ENCODE peak calls at places on chromosomes 12 and 14, in five cellular contexts. F, Q, M, G and D are unnamed samples.
A peak's percentile ranks its signal among the peaks of the same experiment; 100 is the strongest.

GRCh38 chr12:49706351-49707126 is 666 bp downstream of the FMNL3 start:
- DNase-seq in G (no peak), F (no peak), M (no peak), Q (peak; percentile 30), D (no peak)

GRCh38 chr14:100850841-100851585 is 25.1 kb downstream of the MEG3 start:
- DNase-seq in M (peak; percentile 48), F (no peak), Q (peak; percentile 27), G (peak; percentile 81), D (peak; percentile 37)

GRCh38 chr14:102731871-102732800 is 45.1 kb upstream of the TRAF3 start:
- DNase-seq in M (no peak), F (no peak), Q (no peak), G (no peak), D (no peak)

GRCh38 chr12:57072661-57073060 is 5.9 kb downstream of the NEMP1 start:
- DNase-seq in M (no peak), Q (no peak), F (no peak), G (no peak), D (no peak)

GRCh38 chr14:92458136-92458958 is 55.2 kb upstream of the RIN3 start:
- DNase-seq in Q (no peak), F (no peak), G (no peak), M (no peak), D (no peak)

GRCh38 chr14:76564471-76565119 is 188.7 kb downstream of the ESRRB start:
- DNase-seq in G (no peak), M (no peak), Q (peak; percentile 24), F (no peak), D (no peak)

GRCh38 chr12:46390304-46390703 is 17.7 kb upstream of the SLC38A2 start:
- DNase-seq in M (peak; percentile 46), Q (no peak), G (no peak), F (no peak), D (peak; percentile 58)

GRCh38 chr12:52521581-52522266 is 1.5 kb upstream of the KRT5 start:
- DNase-seq in G (no peak), M (no peak), Q (peak; percentile 93), F (no peak), D (peak; percentile 93)

GRCh38 chr12:105256921-105257320 is 20.9 kb upstream of the APPL2 start:
- DNase-seq in Q (no peak), M (no peak), F (no peak), G (no peak), D (no peak)

GRCh38 chr12:23895792-23896218 is 53.7 kb downstream of the SOX5 start:
- DNase-seq in G (no peak), F (no peak), M (no peak), Q (no peak), D (no peak)

GRCh38 chr14:22982013-22982476 is 306 bp downstream of the AJUBA start:
- DNase-seq in M (no peak), Q (peak; percentile 27), G (no peak), F (no peak), D (no peak)

GRCh38 chr12:94038605-94039004 is 109.8 kb upstream of the PLXNC1 start:
- DNase-seq in F (no peak), Q (no peak), M (no peak), G (no peak), D (no peak)

GRCh38 chr12:122080149-122081107 is 1.9 kb downstream of the MLXIP start:
- DNase-seq in Q (peak; percentile 91), F (peak; percentile 63), G (peak; percentile 89), M (no peak), D (peak; percentile 92)

GRCh38 chr14:79598339-79598738 is 613.0 kb downstream of the DIO2 start:
- DNase-seq in G (no peak), M (no peak), F (no peak), Q (no peak), D (no peak)

GRCh38 chr12:56351325-56351724 is 8.6 kb downstream of the STAT2 start:
- DNase-seq in Q (no peak), M (no peak), G (no peak), F (no peak), D (no peak)

GRCh38 chr14:61923348-61923747 is 161.1 kb downstream of the SNAPC1 start:
- DNase-seq in G (peak; percentile 33), M (no peak), F (no peak), Q (no peak), D (peak; percentile 24)

GRCh38 chr14:57533214-57533613 is 39.6 kb upstream of the CCDC198 start:
- DNase-seq in M (peak; percentile 12), F (no peak), Q (no peak), G (peak; percentile 7), D (peak; percentile 32)

GRCh38 chr14:57526942-57527341 is 33.3 kb upstream of the CCDC198 start:
- DNase-seq in F (no peak), M (peak; percentile 12), G (no peak), Q (no peak), D (no peak)

DNA sequence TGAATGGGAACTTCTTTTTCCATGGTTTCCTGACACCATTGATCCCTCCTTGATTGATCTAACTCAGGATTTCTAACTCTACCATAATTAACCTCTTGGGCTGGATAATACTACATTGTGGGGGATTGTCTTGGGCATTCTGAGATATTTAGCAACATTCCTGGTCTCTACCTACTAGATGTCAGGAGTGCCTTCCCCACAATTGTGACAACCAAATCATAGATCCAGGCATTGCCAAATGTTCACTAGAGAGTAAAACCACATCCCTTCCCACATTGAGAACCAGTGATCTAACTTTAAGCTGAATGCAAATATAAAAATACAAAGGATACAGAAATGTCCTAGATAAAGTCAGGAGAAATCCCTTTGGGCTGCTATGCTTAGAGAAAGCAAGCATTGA is 36.9 kb upstream of the CCDC198 start:
- DNase-seq in Q (no peak), G (no peak), M (no peak), F (no peak), D (no peak)
- H3K36me3 ChIP-seq in Q (no peaks in the 10 kb centered on the region), G (no peaks in the 10 kb centered on the region), M (no peaks in the 10 kb centered on the region), F (no peaks in the 10 kb centered on the region), D (no peaks in the 10 kb centered on the region)

DNA sequence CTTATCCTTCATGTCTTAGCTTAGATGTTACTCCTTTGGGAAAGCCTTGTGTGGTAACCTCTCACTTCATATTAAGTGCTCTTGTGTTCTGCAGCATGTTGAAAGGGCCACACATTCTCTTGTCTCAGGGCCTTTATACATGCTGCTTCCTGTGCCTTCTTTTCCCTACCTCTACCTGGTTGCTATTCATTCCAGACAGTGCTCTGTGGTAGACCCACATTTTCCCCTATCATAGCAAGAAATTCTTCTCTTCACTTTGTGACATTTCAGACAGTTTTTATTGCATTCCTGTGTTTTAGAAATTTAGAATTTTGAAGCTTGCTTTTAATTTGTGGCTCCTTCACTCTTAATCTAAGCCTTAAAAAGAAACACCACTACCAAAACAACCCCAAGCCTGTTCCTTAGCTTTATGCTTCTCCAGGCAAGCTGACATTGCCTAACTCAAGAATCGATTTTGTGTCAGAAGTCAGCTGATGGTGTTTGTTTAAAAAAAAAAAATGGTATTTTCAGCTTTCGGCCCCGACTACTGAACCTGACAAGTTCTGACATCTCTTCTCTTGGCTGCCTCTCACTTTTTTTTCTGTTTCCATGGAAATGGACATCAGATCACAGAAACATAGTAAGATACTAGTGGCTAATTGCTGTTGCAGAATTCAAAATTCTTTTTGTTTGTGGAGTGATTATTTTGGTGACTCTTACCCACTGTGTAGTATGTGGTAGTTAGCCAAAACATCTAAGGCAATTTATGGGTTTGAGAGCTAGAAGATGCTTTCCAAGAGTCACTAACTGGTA is 156.3 kb downstream of the NUBPL start:
- DNase-seq in Q (peak; percentile 32), G (peak; percentile 53), M (peak; percentile 84), F (no peak), D (peak; percentile 35)
- H3K27me3 ChIP-seq in Q (no peaks in the 10 kb centered on the region), G (no peaks in the 10 kb centered on the region), M (no peaks in the 10 kb centered on the region), F (no peaks in the 10 kb centered on the region), D (no peaks in the 10 kb centered on the region)

DNA sequence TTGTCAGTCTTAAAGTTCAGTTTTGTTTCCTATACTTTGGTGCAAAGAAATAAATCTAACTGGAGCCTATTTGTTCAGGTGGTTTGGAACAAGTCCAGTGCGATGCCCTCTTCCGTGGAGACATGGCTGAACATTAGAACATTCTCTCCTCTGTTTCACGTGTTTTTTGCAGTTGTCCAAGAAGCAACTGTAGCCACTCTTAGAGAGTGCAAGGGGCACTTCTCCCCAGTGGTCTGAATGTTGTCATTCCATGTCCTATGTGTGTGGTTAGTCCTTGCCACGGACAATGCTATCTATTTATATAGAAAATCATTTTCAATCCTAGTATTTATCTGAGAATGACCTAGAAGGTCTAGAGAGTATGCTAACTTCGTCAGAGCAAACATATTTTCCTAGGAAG is 1232.5 kb upstream of the SEL1L start:
- DNase-seq in M (no peak), G (no peak), F (no peak), Q (no peak), D (no peak)
- H3K36me3 ChIP-seq in M (no peaks in the 10 kb centered on the region), G (no peaks in the 10 kb centered on the region), F (no peaks in the 10 kb centered on the region), Q (no peaks in the 10 kb centered on the region), D (no peaks in the 10 kb centered on the region)

DNA sequence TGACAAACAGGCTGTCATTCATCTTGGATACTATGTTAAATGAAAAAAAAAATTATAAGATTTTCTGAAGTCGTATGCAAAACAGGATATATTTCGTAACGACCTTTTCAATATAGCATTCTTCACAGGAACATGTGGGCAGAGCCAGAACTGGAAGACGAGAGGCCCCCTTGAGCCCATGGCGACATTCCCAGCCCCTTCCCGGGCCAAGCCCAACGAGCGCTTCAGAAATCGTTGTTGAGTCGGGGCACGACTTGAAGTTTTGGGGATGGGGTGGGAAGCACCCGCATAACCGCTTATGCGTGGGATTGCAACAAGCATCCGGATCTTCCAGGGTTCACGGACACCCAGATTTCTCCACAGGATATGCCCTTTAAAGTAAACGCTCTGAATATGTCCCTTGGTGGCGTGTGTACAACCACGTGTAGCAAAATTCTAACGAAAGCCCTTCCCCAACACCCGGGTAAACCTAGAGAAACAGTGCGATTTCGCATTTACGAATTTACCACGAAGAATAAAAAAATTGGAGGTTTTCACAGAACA is 735 bp downstream of the C14orf39 start:
- DNase-seq in Q (no peak), G (no peak), M (no peak), F (no peak), D (peak; percentile 14)
- H3K27me3 ChIP-seq in Q (peaks cover 31% of the 10 kb centered on the region), G (peaks cover 14% of the 10 kb centered on the region), M (peaks cover 2% of the 10 kb centered on the region), F (peaks cover 8% of the 10 kb centered on the region), D (no peaks in the 10 kb centered on the region)

DNA sequence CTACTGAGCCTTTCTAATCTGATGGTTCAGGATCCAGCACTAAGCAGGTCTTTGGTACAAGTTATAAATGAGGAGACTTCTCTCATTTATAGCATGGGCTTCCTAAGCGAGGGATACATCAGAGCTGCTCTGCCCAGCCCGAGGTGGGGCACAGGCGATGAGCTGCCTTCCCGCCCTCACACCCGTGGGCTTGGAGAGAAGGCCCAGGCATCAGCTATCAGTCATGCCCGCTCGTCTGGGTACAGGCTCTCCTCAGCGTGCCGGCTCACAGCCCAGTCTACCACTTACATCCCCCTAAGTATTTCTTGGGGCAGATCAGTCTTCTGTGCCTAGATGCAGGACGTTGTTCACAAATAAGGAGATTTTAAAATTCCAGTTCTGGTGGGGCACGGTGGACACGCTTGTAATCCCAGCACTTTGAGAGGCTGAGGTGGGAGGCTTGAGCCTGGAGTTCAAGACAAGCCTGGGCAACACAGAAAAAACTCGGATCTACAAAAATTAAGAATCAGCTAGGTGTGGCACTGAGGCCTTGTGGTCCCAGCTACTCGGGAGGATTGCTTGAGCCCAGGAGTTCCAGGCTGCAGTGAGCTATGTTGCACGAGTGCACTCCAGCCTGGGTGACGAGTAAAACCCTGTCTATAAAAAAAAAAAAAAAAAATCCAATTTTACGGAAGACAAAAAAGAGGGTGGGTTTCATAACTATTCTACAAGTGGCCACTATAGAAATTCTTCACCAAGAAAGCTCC is 57.0 kb downstream of the CCDC88C start:
- DNase-seq in Q (no peak), F (no peak), M (no peak), G (no peak), D (no peak)
- H3K36me3 ChIP-seq in Q (no peaks in the 10 kb centered on the region), F (no peaks in the 10 kb centered on the region), M (peaks cover 5% of the 10 kb centered on the region), G (no peaks in the 10 kb centered on the region), D (peaks cover 3% of the 10 kb centered on the region)